ENCODE peak calls at places on chromosomes 4 and X, in four cellular contexts. J, W, D and N are unnamed samples.

GRCh38 chrX:43500996-43501694 is 155.0 kb upstream of the MAOA start:
- DNase-seq in J (no peak), W (no peak), D (no peak), N (no peak)

GRCh38 chr4:1952046-1952700 is 56.6 kb downstream of the NELFA start:
- DNase-seq in J (no peak), W (no peak), D (no peak), N (no peak)

GRCh38 chr4:76725039-76725438 is 172.9 kb downstream of the SOWAHB start:
- DNase-seq in J (no peak), W (no peak), D (no peak), N (no peak)

GRCh38 chr4:13544556-13545393 is 467 bp upstream of the NKX3-2 start:
- DNase-seq in J (peak; percentile 7), W (peak; percentile 76), D (peak; percentile 60), N (no peak)

GRCh38 chr4:113998026-113998425 is 18.6 kb upstream of the ARSJ start:
- DNase-seq in J (no peak), W (no peak), D (no peak), N (no peak)

GRCh38 chr4:74394476-74395136 is 29.7 kb downstream of the EREG start:
- DNase-seq in J (no peak), W (peak; percentile 42), D (no peak), N (no peak)

GRCh38 chr4:38366997-38367396 is 297.0 kb upstream of the KLF3 start:
- DNase-seq in J (no peak), W (no peak), D (no peak), N (no peak)

GRCh38 chr4:15234585-15235126 is 193.2 kb upstream of the C1QTNF7 start:
- DNase-seq in J (peak; percentile 88), W (peak; percentile 94), D (no peak), N (peak; percentile 96)

GRCh38 chrX:87338510-87338909 is 179.1 kb upstream of the KLHL4 start:
- DNase-seq in J (no peak), W (peak; percentile 0), D (no peak), N (no peak)

GRCh38 chrX:70979136-70979762 is 48.4 kb upstream of the SLC7A3 start:
- DNase-seq in J (no peak), W (peak; percentile 66), D (no peak), N (peak; percentile 15)

GRCh38 chr4:874971-875817 is 49.3 kb upstream of the CPLX1 start:
- DNase-seq in J (no peak), W (no peak), D (no peak), N (no peak)

GRCh38 chr4:102527695-102528094 is 26.5 kb downstream of the NFKB1 start:
- DNase-seq in J (no peak), W (no peak), D (no peak), N (no peak)

GRCh38 chr4:104494822-104495559 is at the start of gene CXXC4:
- DNase-seq in J (no peak), W (peak; percentile 52), D (peak; percentile 78), N (no peak)